ENCODE peak calls at places on chromosomes 6 and 20, in six cellular contexts. C is left ventricle myocardium inferior, O is GM23338, D is tibial artery, P is upper lobe of right lung, G is cardiac muscle cell. Q is an unnamed sample.
A peak's percentile ranks its signal among the peaks of the same experiment; 100 is the strongest.

GRCh38 chr6:47034919-47035318 is 7.2 kb downstream of the ADGRF1 start:
- DNase-seq in C (no peak), O (peak; percentile 35), D (no peak), P (no peak), G (peak; percentile 76), Q (no peak)

GRCh38 chr6:83884523-83884922 is 25.0 kb downstream of the CYB5R4 start:
- DNase-seq in C (no peak), O (peak; percentile 57), D (no peak), P (no peak), G (peak; percentile 49), Q (no peak)

GRCh38 chr6:5996701-5997419 is 9.9 kb downstream of the NRN1 start:
- DNase-seq in C (no peak), O (peak; percentile 64), D (no peak), P (no peak), G (peak; percentile 43), Q (no peak)

GRCh38 chr20:54015496-54015895 is 54.9 kb downstream of the BCAS1 start:
- DNase-seq in C (no peak), O (no peak), D (no peak), P (no peak), G (no peak), Q (no peak)

GRCh38 chr6:31168606-31169005 is 1.9 kb downstream of the POU5F1 start:
- DNase-seq in C (no peak), O (no peak), D (no peak), P (no peak), G (no peak), Q (no peak)

GRCh38 chr20:64223526-64224067 is 32.0 kb upstream of the PCMTD2 start:
- DNase-seq in C (peak; percentile 46), O (peak; percentile 92), D (no peak), P (no peak), G (peak; percentile 85), Q (no peak)

GRCh38 chr20:38828514-38829295 is 23.2 kb downstream of the PPP1R16B start:
- DNase-seq in C (no peak), O (no peak), D (no peak), P (no peak), G (no peak), Q (no peak)

GRCh38 chr6:170080828-170081368 is 210.0 kb downstream of the DLL1 start:
- DNase-seq in C (peak; percentile 12), O (no peak), D (no peak), P (no peak), G (no peak), Q (peak; percentile 65)

GRCh38 chr6:83086751-83087150 is 19.3 kb downstream of the DOP1A start:
- DNase-seq in C (no peak), O (no peak), D (no peak), P (no peak), G (no peak), Q (no peak)

GRCh38 chr6:33206864-33207568 is 1.3 kb upstream of the RING1 start:
- DNase-seq in C (no peak), O (peak; percentile 41), D (no peak), P (no peak), G (no peak), Q (peak; percentile 80)

GRCh38 chr6:34284563-34285545 is 36.0 kb upstream of the SMIM29 start:
- DNase-seq in C (peak; percentile 70), O (no peak), D (peak; percentile 55), P (peak; percentile 73), G (no peak), Q (peak; percentile 85)

GRCh38 chr20:61978491-61978890 is 87.2 kb downstream of the TAF4 start:
- DNase-seq in C (no peak), O (no peak), D (no peak), P (no peak), G (no peak), Q (no peak)

GRCh38 chr20:53176133-53176532 is 204.0 kb downstream of the TSHZ2 start:
- DNase-seq in C (no peak), O (peak; percentile 40), D (no peak), P (no peak), G (no peak), Q (no peak)

GRCh38 chr20:34420146-34420545 is 57.1 kb downstream of the ITCH start:
- DNase-seq in C (no peak), O (no peak), D (no peak), P (no peak), G (no peak), Q (no peak)

GRCh38 chr20:37932074-37932473 is 29.1 kb downstream of the VSTM2L start:
- DNase-seq in C (no peak), O (no peak), D (no peak), P (no peak), G (no peak), Q (no peak)

DNA sequence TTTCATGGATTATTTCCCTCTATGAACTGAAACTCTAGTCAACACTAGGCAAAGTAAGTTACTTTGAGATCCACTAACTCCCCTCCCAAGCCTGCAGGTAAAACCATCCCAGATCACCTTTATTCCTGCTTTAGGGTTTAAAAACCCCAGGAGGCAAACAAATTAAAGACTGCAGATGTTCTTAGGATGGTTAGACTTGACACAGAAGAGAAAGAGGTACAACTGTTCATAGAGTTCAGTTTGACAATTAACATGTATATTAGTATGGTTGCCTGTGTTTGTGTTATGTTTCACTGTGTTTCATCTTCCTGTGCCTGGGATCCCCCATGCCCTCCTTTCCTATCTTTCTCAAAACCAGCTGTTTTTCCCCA is 53.5 kb downstream of the RREB1 start:
- DNase-seq in C (no peak), O (no peak), D (no peak), P (no peak), G (no peak), Q (no peak)
- H3K4me1 ChIP-seq in C (peaks cover 95% of the 10 kb centered on the region), O (peaks cover 40% of the 10 kb centered on the region), D (peaks cover 52% of the 10 kb centered on the region), P (peaks cover 63% of the 10 kb centered on the region), G (peaks cover 49% of the 10 kb centered on the region), Q (peaks cover 29% of the 10 kb centered on the region)

GRCh38 chr20:5675103-5676091 is 74.8 kb upstream of the SHLD1 start:
- DNase-seq in C (no peak), O (no peak), D (no peak), P (no peak), G (no peak), Q (no peak)
- H3K4me1 ChIP-seq in C (no peaks in the 10 kb centered on the region), O (no peaks in the 10 kb centered on the region), D (no peaks in the 10 kb centered on the region), P (no peaks in the 10 kb centered on the region), G (no peaks in the 10 kb centered on the region), Q (no peaks in the 10 kb centered on the region)

DNA sequence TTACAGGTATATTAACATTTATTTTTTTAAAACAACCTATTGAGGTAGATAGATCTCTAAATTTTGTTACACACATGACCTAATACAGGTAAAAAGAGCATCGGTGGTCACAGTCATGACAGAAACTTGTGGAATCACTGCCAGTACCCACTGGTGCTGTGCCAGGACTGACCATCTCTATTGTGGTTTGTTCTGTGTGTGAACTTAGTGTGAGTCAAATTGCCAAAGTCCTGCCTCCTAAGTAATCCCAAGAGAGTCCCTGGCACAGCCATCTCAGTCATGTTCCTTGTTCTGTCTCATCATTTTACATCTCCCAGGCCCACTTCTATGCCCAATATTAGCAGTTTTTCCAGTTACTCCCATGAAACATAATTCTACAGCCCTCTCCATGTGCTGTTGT is 21.4 kb downstream of the GSTA2 start:
- DNase-seq in C (no peak), O (no peak), D (no peak), P (no peak), G (no peak), Q (no peak)
- H3K4me1 ChIP-seq in C (no peaks in the 10 kb centered on the region), O (no peaks in the 10 kb centered on the region), D (peaks cover 5% of the 10 kb centered on the region), P (no peaks in the 10 kb centered on the region), G (no peaks in the 10 kb centered on the region), Q (no peaks in the 10 kb centered on the region)

GRCh38 chr20:48503166-48503815 is 324.5 kb downstream of the PREX1 start:
- DNase-seq in C (no peak), O (no peak), D (no peak), P (no peak), G (no peak), Q (no peak)

GRCh38 chr20:48502016-48502415 is 325.8 kb downstream of the PREX1 start:
- DNase-seq in C (no peak), O (no peak), D (no peak), P (no peak), G (no peak), Q (no peak)

GRCh38 chr20:48502758-48503157 is 325.0 kb downstream of the PREX1 start:
- DNase-seq in C (no peak), O (no peak), D (no peak), P (no peak), G (no peak), Q (no peak)
- H3K4me1 ChIP-seq in C (no peaks in the 10 kb centered on the region), O (no peaks in the 10 kb centered on the region), D (no peaks in the 10 kb centered on the region), P (no peaks in the 10 kb centered on the region), G (no peaks in the 10 kb centered on the region), Q (no peaks in the 10 kb centered on the region)

GRCh38 chr6:167650730-167651129 is 176.0 kb upstream of the AFDN start:
- DNase-seq in C (no peak), O (no peak), D (no peak), P (no peak), G (peak; percentile 57), Q (no peak)

GRCh38 chr6:167647333-167647732 is 179.4 kb upstream of the AFDN start:
- DNase-seq in C (no peak), O (no peak), D (no peak), P (no peak), G (no peak), Q (no peak)

GRCh38 chr6:167647750-167648470 is 178.8 kb upstream of the AFDN start:
- DNase-seq in C (no peak), O (no peak), D (no peak), P (no peak), G (no peak), Q (no peak)

GRCh38 chr6:167649486-167649885 is 177.2 kb upstream of the AFDN start:
- DNase-seq in C (no peak), O (no peak), D (no peak), P (no peak), G (no peak), Q (no peak)

GRCh38 chr6:167648506-167649278 is 178.0 kb upstream of the AFDN start:
- DNase-seq in C (no peak), O (no peak), D (no peak), P (no peak), G (no peak), Q (no peak)
- H3K4me1 ChIP-seq in C (peaks cover 19% of the 10 kb centered on the region), O (no peaks in the 10 kb centered on the region), D (no peaks in the 10 kb centered on the region), P (no peaks in the 10 kb centered on the region), G (peaks cover 28% of the 10 kb centered on the region), Q (no peaks in the 10 kb centered on the region)

GRCh38 chr20:35506872-35507638 is 22.4 kb downstream of the C20orf173 start:
- DNase-seq in C (no peak), O (no peak), D (no peak), P (no peak), G (no peak), Q (no peak)

GRCh38 chr20:35508493-35509218 is 20.8 kb downstream of the C20orf173 start:
- DNase-seq in C (no peak), O (no peak), D (no peak), P (no peak), G (no peak), Q (no peak)

GRCh38 chr20:35504751-35505150 is 24.7 kb downstream of the C20orf173 start:
- DNase-seq in C (no peak), O (no peak), D (no peak), P (no peak), G (no peak), Q (no peak)

GRCh38 chr20:35503841-35504460 is 25.5 kb downstream of the C20orf173 start:
- DNase-seq in C (peak; percentile 38), O (no peak), D (no peak), P (no peak), G (no peak), Q (no peak)

DNA sequence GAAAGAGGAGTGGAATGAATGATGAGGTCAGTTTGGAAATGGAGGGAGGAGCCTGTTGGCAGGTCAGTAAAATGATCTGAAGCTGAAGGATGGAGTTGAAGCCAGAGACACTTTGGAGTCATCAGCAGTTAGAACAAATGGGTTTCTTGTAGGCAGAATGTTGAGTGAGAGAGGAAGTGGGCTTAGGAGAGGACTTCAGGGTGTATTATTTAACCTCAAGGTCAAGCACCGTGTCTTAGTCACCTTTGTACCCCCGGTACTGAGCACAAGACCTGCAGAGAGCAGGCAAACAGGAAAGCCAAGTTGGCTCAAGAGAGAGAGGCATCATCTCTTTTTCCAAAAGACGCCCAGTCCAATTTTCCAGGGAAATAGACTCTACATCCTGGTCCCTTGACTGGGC is 23.3 kb downstream of the C20orf173 start:
- DNase-seq in C (no peak), O (no peak), D (no peak), P (no peak), G (no peak), Q (no peak)
- H3K4me1 ChIP-seq in C (peaks cover 11% of the 10 kb centered on the region), O (no peaks in the 10 kb centered on the region), D (no peaks in the 10 kb centered on the region), P (no peaks in the 10 kb centered on the region), G (no peaks in the 10 kb centered on the region), Q (no peaks in the 10 kb centered on the region)

Q was measured in kidney.